ENCODE peak calls at places on chromosomes 6 and 20, in seven cellular contexts. V is fibroblast of mammary gland, Z is A549, F is fibroblast of pulmonary artery, D is endothelial cell, L is AG09309, H is uterus. Q is an unnamed sample.

GRCh38 chr20:63215101-63216040 is 560 bp downstream of the YTHDF1 start:
- DNase-seq in H (no peak), V (peak; percentile 67), F (peak; percentile 61), L (no peak), D (peak; percentile 68), Z (peak; percentile 68), Q (no peak)

GRCh38 chr6:134235937-134236751 is 81.8 kb downstream of the SGK1 start:
- DNase-seq in Z (no peak), H (no peak), L (no peak), F (peak; percentile 67), V (peak; percentile 76), D (no peak), Q (no peak)

GRCh38 chr6:118914598-118914997 is 20.4 kb downstream of the MCM9 start:
- DNase-seq in F (no peak), L (no peak), V (no peak), H (no peak), D (no peak), Z (no peak), Q (no peak)

GRCh38 chr6:111605100-111605748 is 454 bp downstream of the TRAF3IP2 start:
- DNase-seq in F (peak; percentile 97), Z (peak; percentile 29), L (peak; percentile 90), H (peak; percentile 92), D (peak; percentile 38), V (peak; percentile 98), Q (peak; percentile 87)

GRCh38 chr6:27684264-27685211 is 211.6 kb upstream of the ZNF184 start:
- DNase-seq in H (no peak), D (peak; percentile 70), V (peak; percentile 90), Z (peak; percentile 93), L (no peak), F (peak; percentile 75), Q (peak; percentile 44)

GRCh38 chr20:62900692-62901584 is 25.4 kb downstream of the DIDO1 start:
- DNase-seq in D (peak; percentile 43), H (no peak), Z (peak; percentile 49), L (no peak), F (peak; percentile 10), V (no peak), Q (no peak)

GRCh38 chr6:150068173-150068785 is 642 bp downstream of the ULBP3 start:
- DNase-seq in H (no peak), F (no peak), V (no peak), D (no peak), L (no peak), Z (no peak), Q (no peak)

GRCh38 chr6:3267162-3267561 is 8.4 kb downstream of the PSMG4 start:
- DNase-seq in H (no peak), F (no peak), D (no peak), Z (no peak), V (no peak), L (no peak), Q (peak; percentile 66)

GRCh38 chr6:131954099-131954774 is 3.1 kb upstream of the CCN2 start:
- DNase-seq in Z (no peak), D (no peak), L (no peak), H (no peak), V (peak; percentile 18), F (peak; percentile 82), Q (no peak)

GRCh38 chr6:1313755-1314503 is 2.0 kb downstream of the FOXQ1 start:
- DNase-seq in F (no peak), V (no peak), D (peak; percentile 71), H (no peak), L (no peak), Z (peak; percentile 59), Q (peak; percentile 87)

GRCh38 chr6:112429226-112429625 is 82.1 kb downstream of the RFPL4B start:
- DNase-seq in Z (peak; percentile 6), F (peak; percentile 45), V (no peak), L (no peak), D (peak; percentile 10), H (no peak), Q (no peak)

GRCh38 chr20:39269031-39269461 is 306.9 kb downstream of the DHX35 start:
- DNase-seq in F (peak; percentile 33), L (no peak), H (no peak), Z (peak; percentile 25), V (peak; percentile 14), D (peak; percentile 82), Q (peak; percentile 74)

GRCh38 chr6:118325220-118325860 is 222.8 kb upstream of the PLN start:
- DNase-seq in H (peak; percentile 47), L (no peak), D (no peak), F (peak; percentile 7), Z (no peak), V (peak; percentile 24), Q (no peak)

GRCh38 chr6:68634503-68635411 is at the start of gene ADGRB3:
- DNase-seq in V (peak; percentile 46), L (no peak), Z (peak; percentile 38), H (peak; percentile 85), D (peak; percentile 89), F (peak; percentile 79), Q (peak; percentile 87)

GRCh38 chr6:81382852-81383251 is 369.6 kb downstream of the TENT5A start:
- DNase-seq in V (peak; percentile 1), Z (no peak), L (no peak), D (no peak), F (no peak), H (no peak), Q (no peak)

DNA sequence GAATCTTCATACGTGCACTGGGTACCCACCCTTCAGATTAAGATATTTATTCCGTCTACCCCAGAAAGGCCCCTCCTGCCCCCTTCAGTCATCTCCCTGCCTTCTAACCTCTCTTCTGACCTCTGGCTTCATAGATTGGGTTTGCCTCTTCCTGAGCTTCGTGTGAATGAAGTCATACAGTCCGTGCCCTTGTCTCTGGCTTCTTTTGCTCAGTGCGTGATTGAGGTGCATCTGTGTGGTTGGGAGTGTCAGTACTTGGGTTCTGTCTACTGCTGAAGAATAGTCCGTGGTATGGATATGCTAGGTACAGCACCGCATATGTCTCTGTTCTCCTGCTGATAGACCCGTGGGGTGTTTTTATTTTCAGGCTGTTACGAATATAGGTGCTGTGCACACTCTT is 157.8 kb upstream of the RNF24 start:
- DNase-seq in F (no peak), V (no peak), L (no peak), H (no peak), Z (no peak), D (no peak), Q (no peak)
- TF ChIP-seq CTCF in F (no peak), V (no peak), L (no peak), H (no peak), Z (no peak), D (no peak), Q (no peak)

GRCh38 chr6:40537446-40537845 is 49.7 kb downstream of the LRFN2 start:
- DNase-seq in V (no peak), Z (no peak), F (no peak), L (no peak), D (no peak), H (no peak), Q (no peak)

GRCh38 chr6:40535784-40536380 is 51.3 kb downstream of the LRFN2 start:
- DNase-seq in V (no peak), D (no peak), Z (no peak), F (no peak), L (no peak), H (no peak), Q (no peak)

GRCh38 chr6:40538556-40538955 is 48.6 kb downstream of the LRFN2 start:
- DNase-seq in H (no peak), L (no peak), D (no peak), Z (no peak), F (no peak), V (no peak), Q (no peak)

GRCh38 chr6:40535105-40535783 is 51.9 kb downstream of the LRFN2 start:
- DNase-seq in L (no peak), H (no peak), Z (no peak), F (no peak), D (no peak), V (no peak), Q (no peak)

DNA sequence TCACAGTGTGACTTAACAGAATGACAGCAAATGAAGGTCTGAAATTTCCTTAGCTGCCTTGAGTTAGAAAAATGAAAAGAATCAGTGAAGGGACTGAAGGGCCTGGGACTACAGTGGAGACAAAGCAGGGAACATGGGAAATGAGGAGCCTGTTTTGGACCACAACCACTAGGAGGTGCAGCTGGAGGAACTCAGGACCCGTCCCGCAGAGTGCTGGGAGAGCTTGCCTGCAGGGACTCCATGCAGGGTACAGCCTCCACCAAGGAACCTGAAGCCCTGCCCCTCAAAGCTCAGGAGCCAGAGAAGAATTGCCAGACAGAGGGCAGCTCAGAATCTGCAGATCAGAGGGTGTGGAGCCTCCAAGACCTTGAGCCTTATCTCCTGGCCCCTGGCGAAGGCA is 50.7 kb downstream of the LRFN2 start:
- DNase-seq in Z (peak; percentile 15), H (no peak), L (no peak), F (no peak), V (no peak), D (peak; percentile 49), Q (no peak)
- TF ChIP-seq CTCF in Z (no peak), H (no peak), L (peak; percentile 13), F (peak; percentile 4), V (peak; percentile 4), D (peak; percentile 38), Q (no peak)

GRCh38 chr6:64250126-64250525 is 614.5 kb downstream of the PHF3 start:
- DNase-seq in D (no peak), V (no peak), L (no peak), Z (peak; percentile 1), F (no peak), H (no peak), Q (no peak)
- TF ChIP-seq CTCF in D (peak; percentile 35), V (peak; percentile 4), L (no peak), Z (no peak), F (no peak), H (no peak), Q (no peak)

GRCh38 chr6:43432009-43432945 is 4.9 kb downstream of the ABCC10 start:
- DNase-seq in D (no peak), Z (no peak), F (no peak), L (no peak), H (no peak), V (no peak), Q (no peak)

GRCh38 chr6:43428874-43429273 is 1.5 kb downstream of the ABCC10 start:
- DNase-seq in F (no peak), V (peak; percentile 19), Z (no peak), L (no peak), H (no peak), D (no peak), Q (no peak)

GRCh38 chr6:43426928-43427405 is 374 bp upstream of the ABCC10 start:
- DNase-seq in Z (no peak), F (no peak), L (no peak), H (no peak), D (no peak), V (no peak), Q (no peak)

GRCh38 chr6:43428112-43428570 is 800 bp downstream of the ABCC10 start:
- DNase-seq in Z (no peak), D (no peak), H (no peak), L (peak; percentile 4), F (no peak), V (no peak), Q (no peak)

DNA sequence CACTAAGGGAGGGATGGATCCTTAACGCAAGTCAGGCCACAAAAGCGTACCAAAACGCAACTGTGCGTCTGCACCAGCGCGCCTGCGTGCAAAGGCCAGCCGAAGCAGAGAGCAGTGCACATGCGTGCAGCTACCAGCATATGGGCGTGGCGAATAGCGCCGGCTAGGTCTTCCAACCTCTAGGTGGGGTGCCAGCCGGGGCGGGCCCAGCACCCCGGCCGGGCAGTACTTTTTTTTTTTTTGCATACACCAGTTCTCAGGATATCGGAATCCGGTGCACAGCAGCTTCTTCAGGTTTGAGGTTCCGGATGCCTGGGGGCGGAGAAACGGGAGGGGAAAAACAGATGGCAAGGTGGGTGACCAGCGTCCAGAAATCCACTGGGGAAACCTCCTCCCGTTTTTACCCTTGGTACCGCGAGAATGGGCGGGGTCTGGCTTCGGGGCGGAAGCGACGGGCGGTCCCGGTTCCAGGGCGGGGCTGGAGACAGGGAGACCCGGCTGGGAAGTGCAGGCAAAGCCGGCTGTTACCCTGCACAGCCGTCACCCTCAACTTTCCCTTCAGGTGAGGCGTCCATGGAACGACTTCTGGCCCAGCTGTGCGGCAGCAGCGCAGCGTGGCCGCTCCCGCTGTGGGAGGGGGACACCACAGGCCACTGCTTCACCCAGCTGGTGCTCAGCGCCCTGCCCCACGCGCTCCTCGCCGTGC is at the start of gene ABCC10:
- DNase-seq in D (peak; percentile 95), F (peak; percentile 98), V (peak; percentile 98), H (peak; percentile 93), L (peak; percentile 80), Z (peak; percentile 93), Q (peak; percentile 97)
- TF ChIP-seq CTCF in D (no peak), F (peak; percentile 37), V (peak; percentile 37), H (peak; percentile 46), L (peak; percentile 49), Z (peak; percentile 26), Q (peak; percentile 26)